ENCODE peak calls at places on chromosomes 16 and 17, in nine cellular contexts. P is neural crest cell; T is stimulated activated CD8-positive, alpha-beta memory T cell treated with anti-CD3 and anti-CD28 coated beads, Interleukin-4, amount 100 ng/mL, for 24 hours; Y is NCI-H345; U is EL; L is NCI-H524 treated with DMSO at 0.1 percent for 48 hours; F is A549; Q is smooth muscle cell of the brain vasculature; S is dorsolateral prefrontal cortex. D is an unnamed sample.

GRCh38 chr17:44355310-44355640 is 8.4 kb downstream of the FAM171A2 start:
- DNase-seq in P (no peak), T (no peak), Y (no peak), U (no peak), L (no peak), F (no peak), Q (no peak), S (no peak), D (no peak)

GRCh38 chr17:66915204-66915611 is 49.3 kb upstream of the CACNG4 start:
- DNase-seq in P (no peak), T (no peak), Y (peak; percentile 16), U (peak; percentile 43), L (no peak), F (peak; percentile 65), Q (no peak), S (no peak), D (no peak)

GRCh38 chr17:78378225-78379133 is at the start of gene PGS1:
- DNase-seq in P (peak; percentile 71), T (peak; percentile 78), Y (peak; percentile 86), U (peak; percentile 75), L (peak; percentile 8), F (peak; percentile 81), Q (no peak), S (peak; percentile 74), D (no peak)

GRCh38 chr16:11205065-11205699 is 50.8 kb downstream of the SOCS1 start:
- DNase-seq in P (no peak), T (no peak), Y (no peak), U (no peak), L (no peak), F (no peak), Q (no peak), S (no peak), D (no peak)

GRCh38 chr17:48637323-48638260 is 11.4 kb upstream of the HOXB9 start:
- DNase-seq in P (no peak), T (no peak), Y (no peak), U (peak; percentile 82), L (no peak), F (peak; percentile 72), Q (no peak), S (no peak), D (no peak)

GRCh38 chr17:65685110-65685509 is 123.7 kb upstream of the AXIN2 start:
- DNase-seq in P (no peak), T (no peak), Y (no peak), U (no peak), L (no peak), F (no peak), Q (no peak), S (no peak), D (no peak)

GRCh38 chr16:2226245-2226793 is 2.9 kb downstream of the E4F1 start:
- DNase-seq in P (no peak), T (no peak), Y (no peak), U (peak; percentile 52), L (no peak), F (no peak), Q (no peak), S (no peak), D (no peak)

GRCh38 chr17:80008848-80009247 is 26.8 kb downstream of the TBC1D16 start:
- DNase-seq in P (no peak), T (no peak), Y (no peak), U (no peak), L (no peak), F (no peak), Q (no peak), S (no peak), D (no peak)

GRCh38 chr17:28498652-28499365 is 7.3 kb upstream of the FOXN1 start:
- DNase-seq in P (no peak), T (no peak), Y (no peak), U (no peak), L (no peak), F (no peak), Q (no peak), S (no peak), D (no peak)

GRCh38 chr17:78019367-78019975 is 61.0 kb downstream of the TNRC6C start:
- DNase-seq in P (no peak), T (no peak), Y (peak; percentile 28), U (peak; percentile 41), L (no peak), F (peak; percentile 53), Q (peak; percentile 26), S (no peak), D (no peak)

GRCh38 chr17:49789278-49789578 is 747 bp downstream of the KAT7 start:
- DNase-seq in P (no peak), T (no peak), Y (no peak), U (no peak), L (no peak), F (no peak), Q (no peak), S (no peak), D (no peak)

GRCh38 chr16:48365030-48365600 is 20.1 kb downstream of the SIAH1 start:
- DNase-seq in P (no peak), T (no peak), Y (no peak), U (no peak), L (no peak), F (peak; percentile 30), Q (no peak), S (no peak), D (no peak)

GRCh38 chr17:68175905-68176304 is 71.9 kb upstream of the AMZ2 start:
- DNase-seq in P (no peak), T (no peak), Y (no peak), U (no peak), L (no peak), F (no peak), Q (no peak), S (no peak), D (no peak)

GRCh38 chr17:32445976-32446375 is 1.7 kb downstream of the PSMD11 start:
- DNase-seq in P (no peak), T (no peak), Y (no peak), U (no peak), L (no peak), F (peak; percentile 30), Q (no peak), S (no peak), D (no peak)

GRCh38 chr17:11144358-11145233 is 96.4 kb upstream of the SHISA6 start:
- DNase-seq in P (peak; percentile 23), T (no peak), Y (peak; percentile 7), U (peak; percentile 2), L (no peak), F (peak; percentile 63), Q (no peak), S (no peak), D (peak; percentile 6)

GRCh38 chr17:15436399-15437369 is 30.7 kb downstream of the CDRT4 start:
- DNase-seq in P (no peak), T (peak; percentile 5), Y (peak; percentile 93), U (peak; percentile 56), L (no peak), F (peak; percentile 48), Q (no peak), S (peak; percentile 55), D (no peak)

GRCh38 chr17:64459284-64459747 is 10.4 kb downstream of the MILR1 start:
- DNase-seq in P (no peak), T (no peak), Y (no peak), U (peak; percentile 72), L (no peak), F (peak; percentile 51), Q (no peak), S (no peak), D (no peak)

GRCh38 chr17:47776330-47777197 is 43.5 kb downstream of the TBX21 start:
- DNase-seq in P (peak; percentile 20), T (no peak), Y (peak; percentile 32), U (peak; percentile 48), L (peak; percentile 18), F (peak; percentile 71), Q (no peak), S (no peak), D (no peak)

GRCh38 chr16:64858076-64858475 is 263.8 kb downstream of the CDH11 start:
- DNase-seq in P (no peak), T (no peak), Y (no peak), U (peak; percentile 21), L (no peak), F (no peak), Q (no peak), S (no peak), D (peak; percentile 53)

GRCh38 chr16:28105954-28106353 is 42.4 kb upstream of the GSG1L start:
- DNase-seq in P (no peak), T (no peak), Y (no peak), U (no peak), L (no peak), F (no peak), Q (no peak), S (no peak), D (no peak)

GRCh38 chr17:34146440-34147043 is 108.5 kb upstream of the CCL2 start:
- DNase-seq in P (peak; percentile 31), T (peak; percentile 26), Y (peak; percentile 75), U (no peak), L (no peak), F (peak; percentile 61), Q (no peak), S (peak; percentile 41), D (no peak)

GRCh38 chr17:57228921-57229320 is 27.4 kb upstream of the MSI2 start:
- DNase-seq in P (no peak), T (no peak), Y (no peak), U (no peak), L (no peak), F (no peak), Q (no peak), S (no peak), D (no peak)

GRCh38 chr16:56451753-56452689 is 667 bp downstream of the OGFOD1 start:
- DNase-seq in P (no peak), T (peak; percentile 20), Y (no peak), U (peak; percentile 40), L (peak; percentile 6), F (peak; percentile 11), Q (no peak), S (no peak), D (no peak)

GRCh38 chr17:14205992-14206461 is 30.6 kb downstream of the CDRT15 start:
- DNase-seq in P (no peak), T (peak; percentile 36), Y (no peak), U (no peak), L (no peak), F (no peak), Q (no peak), S (peak; percentile 51), D (no peak)

GRCh38 chr17:76897023-76897422 is 28.8 kb downstream of the MGAT5B start:
- DNase-seq in P (no peak), T (no peak), Y (no peak), U (no peak), L (no peak), F (no peak), Q (no peak), S (no peak), D (no peak)

GRCh38 chr16:7316266-7316888 is 16.3 kb upstream of the RBFOX1 start:
- DNase-seq in P (no peak), T (no peak), Y (no peak), U (no peak), L (no peak), F (no peak), Q (no peak), S (no peak), D (no peak)

GRCh38 chr17:59504821-59505220 is 60.6 kb upstream of the DHX40 start:
- DNase-seq in P (no peak), T (no peak), Y (no peak), U (no peak), L (no peak), F (no peak), Q (no peak), S (no peak), D (no peak)

GRCh38 chr17:19897108-19897854 is 29.5 kb upstream of the ULK2 start:
- DNase-seq in P (no peak), T (no peak), Y (no peak), U (no peak), L (no peak), F (peak; percentile 28), Q (no peak), S (no peak), D (no peak)

GRCh38 chr16:1337486-1337885 is 4.0 kb downstream of the BAIAP3 start:
- DNase-seq in P (no peak), T (no peak), Y (no peak), U (no peak), L (no peak), F (no peak), Q (no peak), S (no peak), D (peak; percentile 37)

GRCh38 chr17:77863814-77864161 is 94.7 kb upstream of the TNRC6C start:
- DNase-seq in P (no peak), T (no peak), Y (no peak), U (no peak), L (no peak), F (no peak), Q (no peak), S (no peak), D (no peak)

GRCh38 chr17:8481089-8481488 is 45.4 kb downstream of the NDEL1 start:
- DNase-seq in P (no peak), T (no peak), Y (peak; percentile 60), U (no peak), L (no peak), F (no peak), Q (no peak), S (peak; percentile 76), D (no peak)